ENCODE peak calls at places on chromosome 15, in ten cellular contexts. N is neural progenitor cell; G is heart left ventricle; M is IMR-90; Z is A549; F is right atrium auricular region; J is aorta; K is CD4-positive, CD25-positive, alpha-beta regulatory T cell; Y is stomach; D is uterus. W is an unnamed sample. For H3K4me1, the result is how much of the 10 kb centered on the place peaks cover.

GRCh38 chr15:85690546-85691226 is 104.0 kb downstream of the KLHL25 start:
- DNase-seq in N (no peak), G (no peak), M (no peak), Z (no peak), F (no peak), J (no peak), K (peak), Y (no peak), D (no peak), W (no peak)

GRCh38 chr15:77716632-77717343 is 84.1 kb upstream of the LINGO1 start:
- DNase-seq in N (no peak), G (no peak), M (no peak), Z (no peak), F (no peak), J (no peak), K (no peak), Y (no peak), D (no peak), W (no peak)

GRCh38 chr15:69648215-69648614 is 195.6 kb downstream of the RPLP1 start:
- DNase-seq in N (no peak), G (no peak), M (no peak), Z (no peak), F (no peak), J (no peak), K (no peak), Y (no peak), D (no peak), W (no peak)

GRCh38 chr15:62046064-62046779 is 14.0 kb downstream of the VPS13C start:
- DNase-seq in N (no peak), G (no peak), M (no peak), Z (no peak), F (no peak), J (no peak), K (no peak), Y (no peak), D (no peak), W (no peak)

GRCh38 chr15:79994651-79995050 is 23.7 kb upstream of the BCL2A1 start:
- DNase-seq in N (no peak), G (no peak), M (peak), Z (peak), F (no peak), J (no peak), K (no peak), Y (no peak), D (no peak), W (no peak)

GRCh38 chr15:95733931-95734330 is 596.6 kb upstream of the NR2F2 start:
- DNase-seq in N (no peak), G (no peak), M (no peak), Z (no peak), F (no peak), J (no peak), K (peak), Y (no peak), D (no peak), W (no peak)

GRCh38 chr15:69185706-69186105 is 25.3 kb downstream of the GLCE start:
- DNase-seq in N (no peak), G (no peak), M (no peak), Z (no peak), F (no peak), J (peak), K (no peak), Y (no peak), D (no peak), W (no peak)

GRCh38 chr15:62254137-62254934 is 89.3 kb upstream of the C2CD4B start:
- DNase-seq in N (peak), G (peak), M (peak), Z (peak), F (peak), J (peak), K (peak), Y (peak), D (peak), W (peak)

GRCh38 chr15:85760531-85761371 is 34.0 kb downstream of the KLHL25 start:
- DNase-seq in N (no peak), G (no peak), M (no peak), Z (no peak), F (no peak), J (no peak), K (no peak), Y (no peak), D (no peak), W (no peak)

GRCh38 chr15:40511472-40512133 is 40.8 kb downstream of the CHST14 start:
- DNase-seq in N (peak), G (peak), M (no peak), Z (peak), F (no peak), J (peak), K (no peak), Y (peak), D (peak), W (no peak)

GRCh38 chr15:76298986-76299385 is 12.3 kb downstream of the ETFA start:
- DNase-seq in N (no peak), G (no peak), M (no peak), Z (no peak), F (no peak), J (no peak), K (no peak), Y (no peak), D (no peak), W (no peak)

GRCh38 chr15:39946862-39947261 is 12.9 kb downstream of the EIF2AK4 start:
- DNase-seq in N (no peak), G (no peak), M (peak), Z (no peak), F (no peak), J (no peak), K (no peak), Y (no peak), D (no peak), W (no peak)

GRCh38 chr15:71011503-71012155 is 103.6 kb upstream of the THSD4 start:
- DNase-seq in N (peak), G (no peak), M (peak), Z (peak), F (no peak), J (no peak), K (no peak), Y (no peak), D (no peak), W (no peak)

GRCh38 chr15:49645937-49646336 is 25.1 kb downstream of the DTWD1 start:
- DNase-seq in N (no peak), G (no peak), M (peak), Z (peak), F (no peak), J (peak), K (no peak), Y (peak), D (peak), W (no peak)

GRCh38 chr15:58221591-58222241 is 83.5 kb downstream of the AQP9 start:
- DNase-seq in N (peak), G (no peak), M (peak), Z (peak), F (no peak), J (no peak), K (no peak), Y (peak), D (no peak), W (no peak)

GRCh38 chr15:101479851-101480612 is 9.5 kb downstream of the PCSK6 start:
- DNase-seq in N (peak), G (no peak), M (no peak), Z (no peak), F (no peak), J (no peak), K (no peak), Y (no peak), D (no peak), W (no peak)

GRCh38 chr15:70236306-70237103 is 138.8 kb upstream of the TLE3 start:
- DNase-seq in N (no peak), G (no peak), M (peak), Z (no peak), F (no peak), J (no peak), K (no peak), Y (no peak), D (no peak), W (no peak)

GRCh38 chr15:98039596-98039995 is 79.1 kb downstream of the ARRDC4 start:
- DNase-seq in N (no peak), G (no peak), M (no peak), Z (no peak), F (no peak), J (no peak), K (no peak), Y (no peak), D (no peak), W (no peak)
- H3K4me1 ChIP-seq in N (under half), G (under half), M (under half), Z (under half), F (under half), J (under half), K (under half), Y (under half), D (under half), W (under half)

DNA sequence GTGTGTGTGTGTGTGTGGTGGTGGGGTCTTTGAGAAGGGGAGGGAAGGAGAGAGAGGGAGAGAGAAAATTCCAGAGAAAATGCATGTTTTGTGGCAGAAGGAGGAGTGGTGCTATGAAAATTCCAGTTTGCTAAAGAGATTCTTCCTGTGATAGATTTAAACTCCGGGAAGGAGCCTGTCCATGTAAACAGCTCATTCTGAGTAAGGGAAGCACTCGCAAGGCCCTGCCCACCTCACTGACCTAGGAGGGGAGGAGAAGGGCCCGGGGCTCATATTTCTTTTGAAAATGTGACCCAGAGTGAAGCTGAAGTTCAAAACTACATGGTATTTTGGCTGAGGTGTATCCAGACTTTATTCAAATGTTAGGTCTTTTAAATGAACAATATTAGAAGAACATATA is 41.3 kb downstream of the ADAMTSL3 start:
- DNase-seq in N (no peak), G (no peak), M (peak), Z (no peak), F (no peak), J (no peak), K (no peak), Y (no peak), D (no peak), W (no peak)
- H3K4me1 ChIP-seq in N (under half), G (under half), M (under half), Z (under half), F (under half), J (under half), K (under half), Y (under half), D (under half), W (under half)

DNA sequence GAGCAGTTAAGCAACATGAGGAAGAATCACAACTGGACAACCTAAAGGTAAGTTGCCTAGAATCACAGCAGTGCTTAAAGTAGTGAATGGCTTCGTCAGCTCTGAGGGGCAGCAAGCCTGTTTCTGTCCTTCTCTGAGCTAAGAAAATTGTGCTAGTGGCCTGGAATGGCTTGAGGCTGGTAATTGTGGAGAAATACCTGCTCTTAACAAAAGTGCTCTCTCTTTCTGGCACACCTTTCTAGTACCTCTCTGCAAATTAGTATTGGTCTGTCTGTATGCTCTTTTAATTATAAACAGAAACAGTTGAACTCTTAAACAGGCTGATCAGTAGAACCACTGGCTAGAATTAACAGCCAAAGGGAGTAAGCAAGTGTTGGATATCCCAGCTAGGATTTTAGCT is 11.6 kb downstream of the SNX1 start:
- DNase-seq in N (no peak), G (no peak), M (no peak), Z (no peak), F (no peak), J (no peak), K (no peak), Y (no peak), D (no peak), W (no peak)
- H3K4me1 ChIP-seq in N (under half), G (half or more), M (under half), Z (under half), F (under half), J (under half), K (under half), Y (under half), D (under half), W (under half)

GRCh38 chr15:90402230-90402629 is 14.2 kb downstream of the IQGAP1 start:
- DNase-seq in N (no peak), G (no peak), M (peak), Z (peak), F (peak), J (peak), K (no peak), Y (no peak), D (peak), W (peak)
- H3K4me1 ChIP-seq in N (under half), G (half or more), M (under half), Z (half or more), F (under half), J (under half), K (half or more), Y (half or more), D (under half), W (under half)

W was measured in SJSA1.